ENCODE peak calls at places on chromosomes 2 and 18, in eight cellular contexts. Z, U, W, J, R, E, F and K are unnamed samples.

GRCh38 chr2:32436150-32436549 is 79.3 kb downstream of the BIRC6 start:
- DNase-seq in Z (peak), U (no peak), W (no peak), J (no peak), R (no peak), E (peak), F (no peak), K (no peak)

GRCh38 chr2:43059183-43059897 is 167.1 kb downstream of the ZFP36L2 start:
- DNase-seq in Z (peak), U (peak), W (peak), J (no peak), R (peak), E (peak), F (peak), K (no peak)

GRCh38 chr2:1907283-1907682 is 163.0 kb upstream of the PXDN start:
- DNase-seq in Z (no peak), U (no peak), W (no peak), J (no peak), R (no peak), E (no peak), F (no peak), K (peak)

GRCh38 chr2:6148887-6149286 is 456.7 kb downstream of the SOX11 start:
- DNase-seq in Z (no peak), U (no peak), W (no peak), J (no peak), R (no peak), E (peak), F (no peak), K (no peak)

GRCh38 chr2:55168221-55169154 is 63.6 kb downstream of the CLHC1 start:
- DNase-seq in Z (peak), U (no peak), W (peak), J (no peak), R (peak), E (peak), F (peak), K (no peak)

GRCh38 chr2:144479138-144479537 is 40.8 kb downstream of the ZEB2 start:
- DNase-seq in Z (peak), U (no peak), W (no peak), J (no peak), R (no peak), E (no peak), F (no peak), K (peak)

GRCh38 chr2:113203217-113203530 is 29.4 kb downstream of the PSD4 start:
- DNase-seq in Z (no peak), U (no peak), W (no peak), J (no peak), R (no peak), E (no peak), F (no peak), K (no peak)

GRCh38 chr18:57845468-57846103 is 42.5 kb upstream of the ATP8B1 start:
- DNase-seq in Z (no peak), U (no peak), W (no peak), J (no peak), R (no peak), E (no peak), F (no peak), K (no peak)

GRCh38 chr2:285506-285905 is 2.4 kb downstream of the ALKAL2 start:
- DNase-seq in Z (peak), U (no peak), W (no peak), J (no peak), R (no peak), E (peak), F (no peak), K (no peak)

GRCh38 chr2:230783101-230783500 is 70.5 kb downstream of the CAB39 start:
- DNase-seq in Z (no peak), U (no peak), W (no peak), J (no peak), R (no peak), E (no peak), F (no peak), K (no peak)

GRCh38 chr2:9124231-9124651 is 82.4 kb upstream of the ASAP2 start:
- DNase-seq in Z (no peak), U (no peak), W (no peak), J (no peak), R (no peak), E (no peak), F (no peak), K (no peak)

GRCh38 chr18:13011719-13012118 is 20.6 kb downstream of the CEP192 start:
- DNase-seq in Z (no peak), U (no peak), W (no peak), J (no peak), R (no peak), E (no peak), F (no peak), K (no peak)

GRCh38 chr2:240208096-240208495 is 67.6 kb upstream of the OTOS start:
- DNase-seq in Z (no peak), U (no peak), W (no peak), J (no peak), R (no peak), E (no peak), F (no peak), K (no peak)

GRCh38 chr2:129518937-129519336 is 460.5 kb upstream of the RAB6C start:
- DNase-seq in Z (no peak), U (no peak), W (no peak), J (no peak), R (no peak), E (no peak), F (no peak), K (no peak)

GRCh38 chr18:35491689-35492077 is 6.1 kb downstream of the INO80C start:
- DNase-seq in Z (no peak), U (no peak), W (peak), J (no peak), R (no peak), E (no peak), F (no peak), K (peak)

GRCh38 chr2:221629478-221629877 is 57.4 kb upstream of the EPHA4 start:
- DNase-seq in Z (peak), U (peak), W (no peak), J (no peak), R (no peak), E (peak), F (no peak), K (peak)

GRCh38 chr2:237581751-237582746 is 8.5 kb downstream of the RAB17 start:
- DNase-seq in Z (peak), U (no peak), W (no peak), J (no peak), R (peak), E (peak), F (peak), K (peak)

GRCh38 chr2:159971365-159972122 is 90.9 kb downstream of the PLA2R1 start:
- DNase-seq in Z (no peak), U (no peak), W (peak), J (no peak), R (no peak), E (no peak), F (no peak), K (no peak)

GRCh38 chr2:221388891-221389290 is 183.2 kb downstream of the EPHA4 start:
- DNase-seq in Z (no peak), U (no peak), W (no peak), J (no peak), R (no peak), E (no peak), F (no peak), K (no peak)